ENCODE peak calls at places on chromosomes 7 and 10, in ten cellular contexts. R is mammary epithelial cell, B is PC-3, H is ovary, L is psoas muscle, P is WERI-Rb-1, Y is cardiac fibroblast, Z is epithelial cell of esophagus, A is GM12865, G is BE2C. D is an unnamed sample.

GRCh38 chr7:140640060-140640611 is 477 bp downstream of the DENND2A start:
- DNase-seq in R (no peak), B (peak), H (peak), L (peak), P (peak), Y (no peak), Z (peak), A (no peak), G (peak), D (peak)

GRCh38 chr10:128835361-128835760 is 631.7 kb upstream of the MGMT start:
- DNase-seq in R (no peak), B (no peak), H (no peak), L (no peak), P (no peak), Y (no peak), Z (no peak), A (no peak), G (no peak), D (no peak)

GRCh38 chr7:836429-836828 is 4.2 kb downstream of the SUN1 start:
- DNase-seq in R (peak), B (no peak), H (no peak), L (no peak), P (peak), Y (peak), Z (no peak), A (no peak), G (peak), D (peak)

GRCh38 chr7:94421711-94422110 is 27.0 kb downstream of the COL1A2 start:
- DNase-seq in R (no peak), B (no peak), H (no peak), L (no peak), P (no peak), Y (peak), Z (no peak), A (no peak), G (no peak), D (peak)

GRCh38 chr7:96998765-96999164 is 6.6 kb upstream of the DLX6 start:
- DNase-seq in R (no peak), B (no peak), H (no peak), L (no peak), P (no peak), Y (no peak), Z (no peak), A (no peak), G (no peak), D (no peak)

GRCh38 chr10:74981831-74982633 is 129.4 kb upstream of the SAMD8 start:
- DNase-seq in R (no peak), B (no peak), H (no peak), L (no peak), P (peak), Y (no peak), Z (no peak), A (peak), G (no peak), D (no peak)

GRCh38 chr10:30556189-30556588 is 73.4 kb downstream of the LYZL2 start:
- DNase-seq in R (peak), B (peak), H (no peak), L (no peak), P (no peak), Y (peak), Z (peak), A (no peak), G (no peak), D (no peak)

GRCh38 chr7:88315532-88315931 is 8.8 kb upstream of the STEAP4 start:
- DNase-seq in R (no peak), B (no peak), H (no peak), L (no peak), P (no peak), Y (no peak), Z (no peak), A (no peak), G (no peak), D (no peak)

DNA sequence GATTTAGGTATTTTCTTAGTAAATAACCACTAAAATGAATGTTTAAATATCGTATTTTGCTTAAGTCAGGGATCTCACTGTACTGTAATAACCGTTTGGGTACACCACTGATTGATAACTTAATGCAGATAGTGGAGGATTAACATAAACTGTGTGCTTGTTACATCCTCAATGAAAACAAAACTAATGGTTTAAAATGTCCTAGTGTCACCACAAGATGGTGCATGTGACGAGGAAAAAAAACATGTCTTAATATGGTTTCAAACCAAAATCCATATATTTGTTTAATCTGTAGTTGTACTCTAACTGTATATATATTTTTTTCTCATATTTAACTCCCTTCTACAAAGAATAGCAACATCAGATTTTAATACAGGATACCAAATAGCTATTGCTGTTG is 19.2 kb downstream of the ARMC10 start:
- DNase-seq in R (no peak), B (peak), H (no peak), L (no peak), P (no peak), Y (peak), Z (no peak), A (no peak), G (no peak), D (no peak)
- TF ChIP-seq CTCF in R (peak), B (peak), H (no peak), L (no peak), P (no peak), Y (peak), Z (no peak), A (no peak), G (peak), D (no peak)

GRCh38 chr10:32948451-32948850 is 9.6 kb downstream of the ITGB1 start:
- DNase-seq in R (no peak), B (no peak), H (no peak), L (no peak), P (no peak), Y (no peak), Z (no peak), A (no peak), G (no peak), D (no peak)
- H3K4me3 ChIP-seq in R (no peak), B (no peak), H (no peak), L (no peak), P (no peak), Y (no peak), Z (no peak), A (no peak), G (no peak), D (no peak)

DNA sequence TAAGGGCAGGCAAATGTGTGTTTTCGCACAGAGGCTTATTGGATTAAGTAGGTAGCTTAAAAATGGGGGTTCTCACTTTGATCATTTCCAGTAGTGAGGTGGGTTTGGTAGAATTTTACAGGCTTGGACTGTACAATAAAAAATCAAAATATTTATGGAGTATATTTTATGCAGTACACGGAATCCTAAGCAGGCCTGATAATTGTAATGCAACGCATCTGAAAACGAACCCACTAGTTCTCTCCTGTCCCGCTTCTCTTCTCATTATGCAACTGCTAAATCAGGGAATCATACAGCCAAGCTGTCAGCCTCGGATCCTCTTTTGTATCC is 377 bp upstream of the POLR1F start:
- DNase-seq in R (no peak), B (no peak), H (no peak), L (no peak), P (no peak), Y (no peak), Z (no peak), A (no peak), G (no peak), D (no peak)
- TF ChIP-seq CTCF in R (no peak), B (no peak), H (no peak), L (no peak), P (no peak), Y (no peak), Z (no peak), A (no peak), G (no peak), D (no peak)

DNA sequence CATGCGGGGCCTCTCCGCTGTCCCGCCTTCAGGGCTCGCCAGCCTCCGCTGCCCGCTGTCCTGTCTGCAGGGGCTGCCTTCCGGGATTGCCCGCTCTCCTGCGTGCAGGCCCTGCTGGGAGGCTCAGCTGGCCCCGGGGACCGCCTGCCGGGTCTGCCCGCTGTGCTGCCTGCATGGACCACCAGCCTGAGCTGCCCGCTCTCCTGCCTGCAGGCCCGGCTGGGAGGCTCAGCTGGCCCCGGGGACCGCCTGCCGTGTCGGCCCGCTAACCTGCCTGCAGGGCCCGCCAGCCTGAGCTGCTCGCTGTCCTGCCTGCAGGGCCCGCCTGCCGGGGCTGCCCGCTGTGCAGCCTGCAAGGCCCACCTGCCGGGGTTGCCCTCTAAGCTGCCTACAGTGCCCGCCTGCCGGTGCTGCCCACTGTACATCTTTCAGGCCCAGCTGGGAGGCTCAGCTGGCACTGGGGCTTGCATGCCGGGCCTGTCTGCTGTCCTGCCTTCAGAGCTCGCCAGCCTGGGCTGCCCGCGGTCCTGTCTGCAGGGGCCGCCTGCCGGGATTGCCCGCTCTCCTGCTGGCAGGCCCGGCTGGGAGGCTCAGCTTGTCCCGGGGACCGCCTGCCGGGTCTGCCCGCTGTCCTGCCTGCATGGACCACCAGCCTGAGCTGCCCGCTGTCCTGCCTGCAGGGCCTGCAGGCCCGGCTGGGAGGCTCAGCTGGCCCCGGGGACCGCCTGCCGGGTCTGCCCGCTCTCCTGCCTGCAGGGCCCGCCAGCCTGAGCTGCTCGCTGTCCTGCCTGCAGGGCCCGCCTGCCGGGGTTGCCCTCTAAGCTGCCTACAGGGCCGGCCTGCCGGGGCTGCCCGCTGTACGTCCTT is 165.1 kb downstream of the GLRX3 start:
- DNase-seq in R (no peak), B (no peak), H (peak), L (no peak), P (no peak), Y (no peak), Z (peak), A (no peak), G (no peak), D (peak)
- H3K4me3 ChIP-seq in R (no peak), B (no peak), H (peak), L (peak), P (no peak), Y (peak), Z (peak), A (no peak), G (no peak), D (peak)

GRCh38 chr7:52168085-52168484 is 851.5 kb upstream of the COBL start:
- DNase-seq in R (no peak), B (no peak), H (no peak), L (no peak), P (peak), Y (no peak), Z (no peak), A (no peak), G (peak), D (no peak)
- TF ChIP-seq CTCF in R (no peak), B (peak), H (no peak), L (no peak), P (peak), Y (no peak), Z (no peak), A (peak), G (peak), D (no peak)

GRCh38 chr7:90625562-90625961 is 29.4 kb downstream of the CDK14 start:
- DNase-seq in R (no peak), B (peak), H (peak), L (peak), P (peak), Y (peak), Z (peak), A (no peak), G (peak), D (peak)

GRCh38 chr7:90624128-90624980 is 28.2 kb downstream of the CDK14 start:
- DNase-seq in R (peak), B (peak), H (no peak), L (no peak), P (peak), Y (peak), Z (peak), A (no peak), G (no peak), D (peak)

GRCh38 chr7:90622670-90623069 is 26.5 kb downstream of the CDK14 start:
- DNase-seq in R (no peak), B (no peak), H (no peak), L (no peak), P (no peak), Y (no peak), Z (no peak), A (no peak), G (no peak), D (no peak)

GRCh38 chr7:90625051-90625450 is 28.9 kb downstream of the CDK14 start:
- DNase-seq in R (no peak), B (no peak), H (no peak), L (no peak), P (no peak), Y (peak), Z (peak), A (no peak), G (no peak), D (no peak)

DNA sequence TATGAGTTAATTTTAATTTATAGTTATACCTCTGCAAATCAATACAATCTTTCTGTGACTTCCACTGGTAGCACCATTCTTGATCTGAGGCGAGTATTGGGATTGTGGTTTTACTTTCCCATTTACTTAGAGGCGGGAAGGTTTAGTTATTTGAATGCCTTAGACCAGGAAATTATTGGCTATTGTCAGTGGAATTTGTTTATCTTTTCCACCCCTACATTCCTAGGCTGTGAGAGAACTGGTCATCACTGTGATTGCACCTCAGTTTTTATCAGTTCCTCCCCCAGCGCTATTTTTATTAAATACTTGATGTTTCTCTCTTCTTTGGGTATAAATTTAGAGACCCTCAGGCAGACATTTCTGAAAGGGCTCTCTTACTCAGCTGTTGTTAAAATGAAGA is 29.9 kb downstream of the CDK14 start:
- DNase-seq in R (peak), B (peak), H (no peak), L (no peak), P (no peak), Y (peak), Z (peak), A (no peak), G (no peak), D (peak)
- H3K4me3 ChIP-seq in R (no peak), B (no peak), H (peak), L (no peak), P (no peak), Y (peak), Z (no peak), A (no peak), G (no peak), D (no peak)

DNA sequence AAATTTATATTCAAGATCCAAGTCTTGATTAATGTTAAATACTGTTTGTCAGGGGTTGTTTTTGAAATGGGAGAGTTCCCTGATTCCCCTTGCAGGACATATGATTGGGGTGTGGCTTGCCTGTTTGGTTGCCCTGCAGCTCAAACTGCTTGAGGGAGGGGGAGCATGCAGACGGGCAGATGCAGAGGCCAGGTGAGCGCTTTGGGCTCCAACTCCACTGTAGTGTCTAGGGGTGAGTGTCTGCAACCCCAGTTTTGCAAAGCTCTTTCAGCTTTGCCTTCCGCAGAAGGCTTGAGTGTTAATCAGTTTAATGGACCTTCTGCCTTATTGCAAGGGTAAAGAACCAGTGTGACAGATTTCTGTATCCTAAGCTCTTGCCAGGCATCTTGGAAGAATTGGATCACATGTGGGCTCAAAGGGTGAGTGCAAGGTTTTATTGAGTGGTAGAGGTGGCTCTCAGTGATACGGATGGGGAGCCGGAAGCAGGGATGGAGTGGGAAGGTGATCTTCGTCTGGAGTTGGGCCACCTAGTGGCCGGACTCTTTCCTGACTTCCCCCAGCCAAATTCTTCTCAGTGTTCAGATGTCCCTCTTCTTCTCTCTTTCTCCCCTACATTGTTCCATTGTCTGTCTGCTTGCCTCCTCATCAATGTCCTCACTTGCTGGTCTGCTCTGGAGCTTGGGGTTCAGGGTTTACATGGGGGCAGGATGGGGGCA is 479.7 kb downstream of the ATRNL1 start:
- DNase-seq in R (peak), B (no peak), H (no peak), L (no peak), P (peak), Y (no peak), Z (peak), A (peak), G (peak), D (no peak)
- TF ChIP-seq CTCF in R (peak), B (peak), H (no peak), L (no peak), P (peak), Y (no peak), Z (peak), A (peak), G (peak), D (no peak)

DNA sequence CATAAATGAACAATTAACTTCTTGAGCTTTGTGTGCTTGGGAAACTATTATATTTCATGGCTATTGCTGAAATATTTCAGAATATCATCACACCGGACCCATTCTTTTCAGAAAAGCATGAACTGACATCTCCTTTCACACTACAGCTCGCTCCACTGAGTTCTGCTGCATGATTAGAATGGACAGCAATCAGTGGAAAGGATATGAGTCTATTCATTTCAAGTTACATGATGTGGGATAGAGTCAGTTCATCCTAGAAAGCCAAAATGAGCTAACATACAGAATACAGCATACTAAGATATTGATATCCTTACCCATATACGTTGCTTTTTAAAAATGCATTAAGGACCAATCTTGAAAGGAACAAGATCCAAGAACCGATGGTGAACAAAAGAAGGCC is 1.1 kb upstream of the FAM53B start:
- DNase-seq in R (no peak), B (no peak), H (no peak), L (no peak), P (no peak), Y (no peak), Z (no peak), A (no peak), G (no peak), D (no peak)
- H3K4me3 ChIP-seq in R (no peak), B (peak), H (no peak), L (no peak), P (no peak), Y (no peak), Z (no peak), A (no peak), G (no peak), D (no peak)

D was measured in AG10803.